ENCODE peak calls at places on chromosome 18, in seven cellular contexts. One of them, this sample, is unnamed.

GRCh38 chr18:66107546-66107945 is 356.7 kb downstream of the CDH7 start:
- DNase-seq in CD8-positive, alpha-beta memory T cell: no peak
- DNase-seq in foreskin fibroblast: no peak
- DNase-seq in progenitor cell of endocrine pancreas: no peak
- DNase-seq in GM23338: no peak
- DNase-seq in adrenal gland: no peak
- DNase-seq in tibial artery: no peak
- DNase-seq in this sample: no peak

GRCh38 chr18:59823611-59824195 is 76.1 kb upstream of the PMAIP1 start:
- DNase-seq in CD8-positive, alpha-beta memory T cell: no peak
- DNase-seq in foreskin fibroblast: peak
- DNase-seq in progenitor cell of endocrine pancreas: peak
- DNase-seq in GM23338: peak
- DNase-seq in adrenal gland: peak
- DNase-seq in tibial artery: peak
- DNase-seq in this sample: peak

GRCh38 chr18:22063077-22063476 is 106.3 kb upstream of the GATA6 start:
- DNase-seq in CD8-positive, alpha-beta memory T cell: no peak
- DNase-seq in foreskin fibroblast: peak
- DNase-seq in progenitor cell of endocrine pancreas: no peak
- DNase-seq in GM23338: no peak
- DNase-seq in adrenal gland: peak
- DNase-seq in tibial artery: no peak
- DNase-seq in this sample: no peak

GRCh38 chr18:56702946-56703345 is 51.8 kb downstream of the WDR7 start:
- DNase-seq in CD8-positive, alpha-beta memory T cell: peak
- DNase-seq in foreskin fibroblast: peak
- DNase-seq in progenitor cell of endocrine pancreas: no peak
- DNase-seq in GM23338: peak
- DNase-seq in adrenal gland: peak
- DNase-seq in tibial artery: no peak
- DNase-seq in this sample: peak

GRCh38 chr18:72233106-72233505 is 311.0 kb downstream of the CBLN2 start:
- DNase-seq in CD8-positive, alpha-beta memory T cell: no peak
- DNase-seq in foreskin fibroblast: no peak
- DNase-seq in progenitor cell of endocrine pancreas: no peak
- DNase-seq in GM23338: no peak
- DNase-seq in adrenal gland: no peak
- DNase-seq in tibial artery: no peak
- DNase-seq in this sample: peak

GRCh38 chr18:22337311-22337710 is 80.4 kb downstream of the CTAGE1 start:
- DNase-seq in CD8-positive, alpha-beta memory T cell: no peak
- DNase-seq in foreskin fibroblast: no peak
- DNase-seq in progenitor cell of endocrine pancreas: no peak
- DNase-seq in GM23338: no peak
- DNase-seq in adrenal gland: peak
- DNase-seq in tibial artery: no peak
- DNase-seq in this sample: no peak

GRCh38 chr18:34094148-34094547 is 130.6 kb downstream of the NOL4 start:
- DNase-seq in CD8-positive, alpha-beta memory T cell: no peak
- DNase-seq in foreskin fibroblast: no peak
- DNase-seq in progenitor cell of endocrine pancreas: no peak
- DNase-seq in GM23338: no peak
- DNase-seq in adrenal gland: no peak
- DNase-seq in tibial artery: no peak
- DNase-seq in this sample: no peak

GRCh38 chr18:68447286-68447685 is 267.6 kb downstream of the TMX3 start:
- DNase-seq in CD8-positive, alpha-beta memory T cell: no peak
- DNase-seq in foreskin fibroblast: peak
- DNase-seq in progenitor cell of endocrine pancreas: no peak
- DNase-seq in GM23338: no peak
- DNase-seq in adrenal gland: no peak
- DNase-seq in tibial artery: no peak
- DNase-seq in this sample: no peak

GRCh38 chr18:31954349-31954748 is 11.4 kb upstream of the TRAPPC8 start:
- DNase-seq in CD8-positive, alpha-beta memory T cell: no peak
- DNase-seq in foreskin fibroblast: peak
- DNase-seq in progenitor cell of endocrine pancreas: no peak
- DNase-seq in GM23338: no peak
- DNase-seq in adrenal gland: peak
- DNase-seq in tibial artery: no peak
- DNase-seq in this sample: no peak

GRCh38 chr18:67108894-67109293 is 407.6 kb downstream of the DSEL start:
- DNase-seq in CD8-positive, alpha-beta memory T cell: no peak
- DNase-seq in foreskin fibroblast: no peak
- DNase-seq in progenitor cell of endocrine pancreas: no peak
- DNase-seq in GM23338: no peak
- DNase-seq in adrenal gland: no peak
- DNase-seq in tibial artery: no peak
- DNase-seq in this sample: no peak

GRCh38 chr18:22813648-22814328 is 119.3 kb upstream of the RBBP8 start:
- DNase-seq in CD8-positive, alpha-beta memory T cell: no peak
- DNase-seq in foreskin fibroblast: peak
- DNase-seq in progenitor cell of endocrine pancreas: no peak
- DNase-seq in GM23338: peak
- DNase-seq in adrenal gland: no peak
- DNase-seq in tibial artery: no peak
- DNase-seq in this sample: peak

GRCh38 chr18:62744076-62744705 is 28.9 kb downstream of the PHLPP1 start:
- DNase-seq in CD8-positive, alpha-beta memory T cell: no peak
- DNase-seq in foreskin fibroblast: peak
- DNase-seq in progenitor cell of endocrine pancreas: no peak
- DNase-seq in GM23338: peak
- DNase-seq in adrenal gland: no peak
- DNase-seq in tibial artery: no peak
- DNase-seq in this sample: no peak

GRCh38 chr18:78913830-78914585 is 65.6 kb upstream of the SALL3 start:
- DNase-seq in CD8-positive, alpha-beta memory T cell: no peak
- DNase-seq in foreskin fibroblast: no peak
- DNase-seq in progenitor cell of endocrine pancreas: no peak
- DNase-seq in GM23338: no peak
- DNase-seq in adrenal gland: no peak
- DNase-seq in tibial artery: no peak
- DNase-seq in this sample: no peak

GRCh38 chr18:8747440-8747937 is 42.1 kb downstream of the MTCL1 start:
- DNase-seq in CD8-positive, alpha-beta memory T cell: no peak
- DNase-seq in foreskin fibroblast: peak
- DNase-seq in progenitor cell of endocrine pancreas: no peak
- DNase-seq in GM23338: no peak
- DNase-seq in adrenal gland: no peak
- DNase-seq in tibial artery: no peak
- DNase-seq in this sample: no peak

GRCh38 chr18:71036783-71037182 is 747.9 kb downstream of the SOCS6 start:
- DNase-seq in CD8-positive, alpha-beta memory T cell: no peak
- DNase-seq in foreskin fibroblast: no peak
- DNase-seq in progenitor cell of endocrine pancreas: no peak
- DNase-seq in GM23338: no peak
- DNase-seq in adrenal gland: no peak
- DNase-seq in tibial artery: no peak
- DNase-seq in this sample: no peak

This sample was measured in neural progenitor cell.